ENCODE peak calls at places on chromosome 22, in six cellular contexts. Q is HepG2, V is GM12891, B is K562, Y is GM12878, W is H1. M is an unnamed sample.

GRCh38 chr22:24247011-24247507 is 2.2 kb upstream of the GGT5 start:
- DNase-seq in Q (no peak), V (no peak), B (no peak), Y (no peak), W (no peak), M (no peak)

GRCh38 chr22:20579273-20580120 is 72.1 kb downstream of the MED15 start:
- DNase-seq in Q (no peak), V (no peak), B (no peak), Y (no peak), W (no peak), M (no peak)

GRCh38 chr22:26892401-26893033 is 235.1 kb downstream of the MIAT start:
- DNase-seq in Q (no peak), V (no peak), B (no peak), Y (no peak), W (no peak), M (no peak)

GRCh38 chr22:39135092-39135896 is 17.2 kb downstream of the CBX7 start:
- DNase-seq in Q (peak), V (peak), B (peak), Y (no peak), W (peak), M (peak)

GRCh38 chr22:49423125-49423650 is 404.5 kb downstream of the BRD1 start:
- DNase-seq in Q (no peak), V (no peak), B (no peak), Y (no peak), W (no peak), M (no peak)

GRCh38 chr22:25172153-25172552 is 27.5 kb upstream of the CRYBB3 start:
- DNase-seq in Q (peak), V (no peak), B (no peak), Y (no peak), W (no peak), M (no peak)

GRCh38 chr22:39117585-39118191 is 20.6 kb downstream of the APOBEC3H start:
- DNase-seq in Q (peak), V (no peak), B (peak), Y (peak), W (no peak), M (peak)

GRCh38 chr22:26709617-26710390 is 52.4 kb downstream of the MIAT start:
- DNase-seq in Q (no peak), V (no peak), B (no peak), Y (no peak), W (no peak), M (no peak)

GRCh38 chr22:46394622-46395021 is 59.1 kb downstream of the TRMU start:
- DNase-seq in Q (no peak), V (no peak), B (no peak), Y (no peak), W (no peak), M (no peak)

GRCh38 chr22:37607912-37608476 is 640 bp upstream of the GGA1 start:
- DNase-seq in Q (no peak), V (no peak), B (no peak), Y (peak), W (no peak), M (no peak)
- TF ChIP-seq POLR2A in Q (no peak), V (no peak), B (no peak), Y (no peak), W (no peak), M (no peak)

DNA sequence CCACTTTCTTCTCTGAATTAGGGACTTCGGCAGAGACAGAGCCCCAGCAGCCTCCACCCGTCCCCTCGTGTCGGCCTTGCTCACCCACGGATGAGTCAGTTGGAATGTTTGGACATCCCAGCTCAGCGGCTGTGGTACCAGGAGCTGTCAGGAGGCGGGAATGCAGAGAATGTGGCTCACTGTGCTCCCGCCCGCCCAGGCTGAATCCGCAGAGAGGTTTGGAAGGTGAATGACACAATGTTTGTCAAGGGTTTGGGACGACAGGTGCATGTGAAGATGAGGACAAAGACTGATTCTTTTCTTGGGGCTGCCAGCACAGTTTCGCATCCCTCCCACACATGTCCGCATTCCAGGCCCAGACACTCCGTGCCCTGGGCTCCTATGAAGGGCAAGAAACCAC is 39.6 kb downstream of the LIF start:
- DNase-seq in Q (peak), V (no peak), B (no peak), Y (no peak), W (no peak), M (no peak)
- TF ChIP-seq POLR2AphosphoS5 in Q (no peak), V (no peak), B (no peak), Y (no peak), W (no peak), M (no peak)

DNA sequence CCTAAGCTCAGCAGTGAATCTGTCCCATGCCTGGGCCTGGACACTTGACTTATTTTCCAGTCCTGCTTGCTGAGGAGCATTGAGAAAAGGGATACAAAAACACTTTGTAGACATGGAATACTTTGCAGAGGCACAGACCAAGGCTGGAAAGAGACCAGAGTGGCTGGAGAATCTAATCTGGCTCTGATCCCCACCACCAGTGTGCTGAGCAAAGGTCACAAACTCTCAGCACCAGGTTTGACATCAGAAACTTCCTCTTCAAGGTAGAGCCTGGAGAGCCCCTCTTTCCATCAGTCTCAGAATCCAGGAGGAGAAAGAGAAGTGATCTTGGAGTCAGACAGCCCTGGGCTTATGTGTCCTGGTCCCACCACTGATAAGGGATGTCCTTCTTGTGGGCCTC is 53.5 kb downstream of the ISX start:
- DNase-seq in Q (no peak), V (no peak), B (no peak), Y (no peak), W (no peak), M (no peak)
- TF ChIP-seq TAF1 in Q (no peak), V (no peak), B (no peak), Y (no peak), W (no peak), M (no peak)

GRCh38 chr22:31290494-31291402 is 1.5 kb downstream of the PIK3IP1 start:
- DNase-seq in Q (peak), V (peak), B (peak), Y (peak), W (peak), M (peak)
- TF ChIP-seq POLR2A in Q (peak), V (peak), B (peak), Y (peak), W (no peak), M (peak)

GRCh38 chr22:22184277-22184807 is 60.2 kb upstream of the VPREB1 start:
- DNase-seq in Q (no peak), V (no peak), B (no peak), Y (no peak), W (no peak), M (no peak)

GRCh38 chr22:22181515-22181959 is 63.0 kb upstream of the VPREB1 start:
- DNase-seq in Q (peak), V (no peak), B (no peak), Y (no peak), W (no peak), M (no peak)

GRCh38 chr22:22180738-22181514 is 63.7 kb upstream of the VPREB1 start:
- DNase-seq in Q (no peak), V (no peak), B (no peak), Y (no peak), W (no peak), M (no peak)

GRCh38 chr22:22182990-22183264 is 61.7 kb upstream of the VPREB1 start:
- DNase-seq in Q (no peak), V (no peak), B (no peak), Y (no peak), W (no peak), M (no peak)

DNA sequence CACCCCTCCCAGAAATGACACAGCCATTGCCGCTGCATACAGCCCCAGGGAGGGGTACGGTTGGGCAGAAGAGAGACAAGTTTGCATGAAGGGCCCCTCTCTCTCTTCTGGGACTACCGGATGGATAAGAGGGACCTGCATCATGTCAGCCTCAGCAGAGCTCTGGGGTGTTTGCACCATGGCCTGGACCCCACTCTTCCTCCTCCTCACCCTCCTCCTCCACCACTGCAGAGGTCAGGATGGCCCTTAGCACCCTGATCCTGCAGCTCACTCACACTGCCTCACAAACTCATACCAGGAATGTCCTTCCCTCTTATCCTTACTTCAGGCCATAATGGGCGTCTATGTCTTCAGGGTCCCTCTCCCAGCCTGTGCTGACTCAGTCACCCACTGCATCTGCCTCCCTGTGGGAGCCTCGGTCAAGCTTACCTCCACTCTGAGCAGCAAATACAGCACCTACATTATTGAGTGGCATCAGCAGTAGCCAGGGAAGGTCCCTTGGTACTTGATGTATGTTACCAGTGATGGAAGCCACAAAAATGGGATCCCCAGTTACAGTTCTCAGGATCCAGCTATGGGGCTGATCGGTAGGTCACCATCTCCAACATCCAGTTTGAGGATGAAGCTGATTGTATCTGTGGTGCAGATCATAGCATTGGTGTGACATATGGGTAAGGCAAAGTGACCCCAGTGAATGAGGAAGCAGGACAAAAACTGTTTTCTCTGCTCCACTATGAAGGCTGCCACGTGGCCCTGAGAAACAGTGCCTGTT is 62.2 kb upstream of the VPREB1 start:
- DNase-seq in Q (no peak), V (no peak), B (no peak), Y (no peak), W (no peak), M (no peak)
- TF ChIP-seq POLR2AphosphoS5 in Q (no peak), V (no peak), B (no peak), Y (no peak), W (no peak), M (no peak)

GRCh38 chr22:17217179-17217578 is 2.1 kb downstream of the ADA2 start:
- DNase-seq in Q (no peak), V (no peak), B (no peak), Y (no peak), W (no peak), M (no peak)
- TF ChIP-seq TAF1 in Q (no peak), V (no peak), B (no peak), Y (no peak), W (no peak), M (no peak)

GRCh38 chr22:41382610-41383009 is 868 bp downstream of the TEF start:
- DNase-seq in Q (no peak), V (no peak), B (peak), Y (no peak), W (no peak), M (no peak)

GRCh38 chr22:41383085-41383484 is 1.3 kb downstream of the TEF start:
- DNase-seq in Q (no peak), V (no peak), B (no peak), Y (no peak), W (no peak), M (no peak)

GRCh38 chr22:41382098-41382578 is 396 bp downstream of the TEF start:
- DNase-seq in Q (no peak), V (peak), B (peak), Y (no peak), W (no peak), M (peak)

GRCh38 chr22:41380993-41381328 is 781 bp upstream of the TEF start:
- DNase-seq in Q (peak), V (no peak), B (no peak), Y (no peak), W (no peak), M (no peak)

DNA sequence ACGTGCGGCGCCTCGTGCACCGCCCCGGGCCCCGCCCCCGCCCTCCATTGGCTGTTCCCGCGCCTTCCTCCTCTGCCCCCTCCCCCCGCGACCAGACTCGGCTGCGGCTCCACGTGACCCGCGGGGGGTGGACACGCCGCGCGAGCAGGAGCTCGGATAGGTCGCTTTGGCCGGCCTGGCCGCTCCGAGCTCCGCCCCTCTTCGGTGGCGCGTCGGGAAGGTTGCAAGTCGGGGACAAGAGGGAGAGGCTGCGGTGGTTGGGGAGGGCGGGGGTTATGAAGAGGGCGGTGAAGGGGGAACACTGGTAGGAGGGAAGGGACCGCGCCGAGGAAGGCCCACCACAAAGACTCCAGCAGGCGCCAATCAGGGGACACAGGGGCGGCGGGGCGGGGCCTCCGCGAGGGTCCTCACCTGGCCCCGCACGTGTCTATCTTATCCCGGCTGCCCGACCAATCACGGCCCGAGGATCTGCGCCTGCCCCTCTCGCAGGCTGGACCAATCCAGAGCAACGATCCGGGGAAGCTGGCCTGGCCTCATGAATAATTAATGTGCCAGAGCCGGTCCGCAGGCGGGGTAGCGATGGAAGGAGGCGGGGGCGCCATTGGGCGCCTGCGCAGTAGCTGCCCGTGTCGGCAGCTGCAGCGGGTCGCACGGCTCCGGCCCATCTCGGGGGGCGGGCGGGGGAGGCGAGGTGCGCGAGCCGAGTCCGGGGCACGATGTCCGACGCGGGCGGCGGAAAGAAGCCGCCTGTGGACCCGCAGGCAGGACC is at the start of gene TEF:
- DNase-seq in Q (peak), V (peak), B (peak), Y (peak), W (peak), M (peak)
- TF ChIP-seq POLR2A in Q (no peak), V (no peak), B (peak), Y (peak), W (peak), M (no peak)

DNA sequence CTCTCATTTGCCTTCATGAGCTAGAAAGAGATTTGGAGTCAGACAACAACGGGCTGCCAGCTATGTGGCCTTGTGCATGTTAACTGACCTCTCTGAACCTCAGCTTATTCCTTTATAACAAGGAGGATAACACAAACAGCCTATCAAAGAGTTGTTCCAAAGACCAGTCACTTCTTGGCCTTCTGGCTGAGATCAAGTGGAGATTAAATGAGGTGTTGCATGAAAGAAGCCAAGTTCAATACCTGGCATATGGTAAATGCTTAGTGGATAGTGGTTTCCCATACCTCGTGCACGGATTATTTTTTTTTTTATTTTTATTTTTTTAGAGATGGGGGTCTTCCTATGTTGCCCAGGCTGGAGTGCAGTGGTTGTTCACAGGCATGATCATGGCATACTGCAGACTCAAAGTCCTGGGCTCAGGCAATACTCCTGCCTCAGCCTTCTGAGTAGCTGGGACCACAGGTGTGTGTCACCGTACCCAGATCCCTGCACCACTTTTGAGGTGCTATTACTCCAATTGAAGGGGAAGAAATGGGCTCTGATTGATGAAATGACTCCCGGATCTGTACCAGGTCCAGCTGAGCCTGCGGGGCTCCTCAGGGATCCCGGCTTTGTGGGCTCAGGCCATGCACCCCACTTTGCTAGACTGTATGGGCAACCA is 4.9 kb downstream of the LGALS1 start:
- DNase-seq in Q (no peak), V (no peak), B (no peak), Y (no peak), W (no peak), M (no peak)
- TF ChIP-seq POLR2AphosphoS5 in Q (no peak), V (no peak), B (no peak), Y (no peak), W (no peak), M (no peak)

GRCh38 chr22:18954333-18954732 is 18.2 kb upstream of the PRODH start:
- DNase-seq in Q (peak), V (peak), B (peak), Y (no peak), W (peak), M (peak)
- TF ChIP-seq TAF1 in Q (no peak), V (no peak), B (no peak), Y (no peak), W (no peak), M (no peak)

M was measured in GM12892.